ENCODE peak calls at places on chromosomes 3 and 15, in seven cellular contexts. H is CD8-positive, alpha-beta T cell; R is coronary artery; M is neuronal stem cell; D is CD8-positive, alpha-beta memory T cell; V is mammary epithelial cell; P is iPS DF 6.9. W is an unnamed sample.

GRCh38 chr3:137012097-137012501 is 54.3 kb downstream of the IL20RB start:
- DNase-seq in H (no peak), R (peak), M (no peak), D (no peak), V (no peak), P (no peak), W (no peak)

GRCh38 chr3:34011171-34012101 is 213.0 kb downstream of the PDCD6IP start:
- DNase-seq in H (no peak), R (no peak), M (no peak), D (no peak), V (no peak), P (no peak), W (no peak)

GRCh38 chr3:156682963-156683362 is 8.6 kb downstream of the TIPARP start:
- DNase-seq in H (no peak), R (no peak), M (no peak), D (no peak), V (no peak), P (no peak), W (no peak)

GRCh38 chr3:77601853-77602440 is 562.0 kb downstream of the ROBO2 start:
- DNase-seq in H (no peak), R (no peak), M (no peak), D (no peak), V (no peak), P (no peak), W (no peak)

GRCh38 chr3:105158277-105158676 is 208.4 kb upstream of the ALCAM start:
- DNase-seq in H (no peak), R (no peak), M (no peak), D (no peak), V (no peak), P (no peak), W (no peak)

GRCh38 chr3:135567223-135567622 is 398.3 kb upstream of the PPP2R3A start:
- DNase-seq in H (no peak), R (no peak), M (no peak), D (no peak), V (no peak), P (no peak), W (no peak)

GRCh38 chr3:61563614-61564404 is 2.4 kb downstream of the PTPRG start:
- DNase-seq in H (no peak), R (no peak), M (no peak), D (no peak), V (no peak), P (no peak), W (no peak)

GRCh38 chr3:45224824-45225464 is 1.1 kb downstream of the TMEM158 start:
- DNase-seq in H (peak), R (no peak), M (peak), D (no peak), V (peak), P (no peak), W (no peak)

GRCh38 chr3:183809209-183809608 is 16.2 kb downstream of the MAP6D1 start:
- DNase-seq in H (no peak), R (no peak), M (no peak), D (no peak), V (no peak), P (no peak), W (no peak)

GRCh38 chr3:125129512-125129962 is 73.7 kb upstream of the HEG1 start:
- DNase-seq in H (no peak), R (no peak), M (no peak), D (no peak), V (peak), P (no peak), W (no peak)

GRCh38 chr3:114506622-114507300 is 212.9 kb downstream of the TIGIT start:
- DNase-seq in H (no peak), R (no peak), M (no peak), D (no peak), V (no peak), P (no peak), W (no peak)

GRCh38 chr3:67653425-67654098 is 850 bp downstream of the SUCLG2 start:
- DNase-seq in H (no peak), R (no peak), M (no peak), D (no peak), V (no peak), P (no peak), W (no peak)

GRCh38 chr3:186119499-186119898 is 10.6 kb upstream of the ETV5 start:
- DNase-seq in H (no peak), R (no peak), M (no peak), D (no peak), V (no peak), P (no peak), W (no peak)

GRCh38 chr3:184058029-184058428 is 5.2 kb downstream of the HTR3C start:
- DNase-seq in H (no peak), R (no peak), M (no peak), D (no peak), V (peak), P (no peak), W (no peak)

GRCh38 chr3:187958432-187959003 is 195.4 kb upstream of the LPP start:
- DNase-seq in H (peak), R (no peak), M (no peak), D (no peak), V (no peak), P (no peak), W (peak)

GRCh38 chr3:172709776-172710708 is 825 bp downstream of the NCEH1 start:
- DNase-seq in H (no peak), R (peak), M (no peak), D (no peak), V (peak), P (no peak), W (no peak)

GRCh38 chr3:99021466-99021865 is 120.0 kb upstream of the DCBLD2 start:
- DNase-seq in H (no peak), R (no peak), M (no peak), D (no peak), V (no peak), P (no peak), W (no peak)

GRCh38 chr3:43785551-43785950 is 94.8 kb downstream of the ABHD5 start:
- DNase-seq in H (no peak), R (peak), M (no peak), D (no peak), V (no peak), P (no peak), W (no peak)

GRCh38 chr3:135348698-135349097 is 553.6 kb downstream of the EPHB1 start:
- DNase-seq in H (no peak), R (no peak), M (no peak), D (no peak), V (no peak), P (no peak), W (no peak)

GRCh38 chr15:71691700-71692417 is 118.5 kb upstream of the NR2E3 start:
- DNase-seq in H (no peak), R (no peak), M (no peak), D (no peak), V (peak), P (no peak), W (no peak)

GRCh38 chr15:31352911-31353811 is 26.5 kb downstream of the KLF13 start:
- DNase-seq in H (peak), R (peak), M (no peak), D (peak), V (no peak), P (no peak), W (peak)

GRCh38 chr3:197541756-197542539 is 13.8 kb downstream of the BDH1 start:
- DNase-seq in H (no peak), R (no peak), M (peak), D (no peak), V (no peak), P (no peak), W (no peak)

GRCh38 chr3:28250999-28251398 is 9.6 kb downstream of the CMC1 start:
- DNase-seq in H (no peak), R (no peak), M (no peak), D (no peak), V (peak), P (no peak), W (no peak)

GRCh38 chr3:193572426-193572908 is 17.8 kb upstream of the ATP13A4 start:
- DNase-seq in H (peak), R (no peak), M (peak), D (no peak), V (peak), P (peak), W (peak)

GRCh38 chr15:64775551-64776401 is at the start of gene RBPMS2:
- DNase-seq in H (peak), R (no peak), M (no peak), D (no peak), V (no peak), P (no peak), W (no peak)

GRCh38 chr3:172051310-172051956 is 12.1 kb downstream of the FNDC3B start:
- DNase-seq in H (no peak), R (no peak), M (no peak), D (no peak), V (no peak), P (no peak), W (no peak)

GRCh38 chr3:57948782-57949242 is 59.4 kb upstream of the FLNB start:
- DNase-seq in H (no peak), R (no peak), M (no peak), D (no peak), V (peak), P (no peak), W (no peak)

GRCh38 chr3:139561428-139561827 is 21.9 kb upstream of the RBP1 start:
- DNase-seq in H (no peak), R (no peak), M (no peak), D (no peak), V (no peak), P (no peak), W (no peak)

GRCh38 chr3:10459954-10460754 is 45.2 kb downstream of the ATP2B2 start:
- DNase-seq in H (peak), R (no peak), M (peak), D (peak), V (peak), P (peak), W (peak)

GRCh38 chr15:72983812-72984211 is 68.5 kb upstream of the NEO1 start:
- DNase-seq in H (no peak), R (no peak), M (no peak), D (no peak), V (no peak), P (no peak), W (no peak)

GRCh38 chr3:63278171-63278999 is at the start of gene SYNPR:
- DNase-seq in H (no peak), R (no peak), M (no peak), D (no peak), V (no peak), P (peak), W (no peak)

GRCh38 chr3:59578129-59578528 is 528.3 kb upstream of the CFAP20DC start:
- DNase-seq in H (no peak), R (no peak), M (no peak), D (no peak), V (peak), P (no peak), W (no peak)

GRCh38 chr3:124119056-124119721 is 127.3 kb upstream of the ROPN1 start:
- DNase-seq in H (no peak), R (no peak), M (no peak), D (no peak), V (no peak), P (no peak), W (no peak)

GRCh38 chr15:52143862-52144261 is 31.3 kb upstream of the BCL2L10 start:
- DNase-seq in H (no peak), R (no peak), M (no peak), D (no peak), V (peak), P (no peak), W (no peak)

GRCh38 chr3:17122758-17123157 is 238.0 kb downstream of the PLCL2 start:
- DNase-seq in H (no peak), R (no peak), M (no peak), D (no peak), V (no peak), P (no peak), W (no peak)

GRCh38 chr3:14410501-14411165 is 8.2 kb downstream of the SLC6A6 start:
- DNase-seq in H (no peak), R (no peak), M (no peak), D (no peak), V (peak), P (no peak), W (no peak)

GRCh38 chr3:20225769-20226168 is 39.8 kb upstream of the SGO1 start:
- DNase-seq in H (no peak), R (no peak), M (peak), D (no peak), V (peak), P (peak), W (no peak)

GRCh38 chr3:193984378-193984777 is 151.6 kb upstream of the HES1 start:
- DNase-seq in H (no peak), R (no peak), M (no peak), D (no peak), V (no peak), P (no peak), W (no peak)

DNA sequence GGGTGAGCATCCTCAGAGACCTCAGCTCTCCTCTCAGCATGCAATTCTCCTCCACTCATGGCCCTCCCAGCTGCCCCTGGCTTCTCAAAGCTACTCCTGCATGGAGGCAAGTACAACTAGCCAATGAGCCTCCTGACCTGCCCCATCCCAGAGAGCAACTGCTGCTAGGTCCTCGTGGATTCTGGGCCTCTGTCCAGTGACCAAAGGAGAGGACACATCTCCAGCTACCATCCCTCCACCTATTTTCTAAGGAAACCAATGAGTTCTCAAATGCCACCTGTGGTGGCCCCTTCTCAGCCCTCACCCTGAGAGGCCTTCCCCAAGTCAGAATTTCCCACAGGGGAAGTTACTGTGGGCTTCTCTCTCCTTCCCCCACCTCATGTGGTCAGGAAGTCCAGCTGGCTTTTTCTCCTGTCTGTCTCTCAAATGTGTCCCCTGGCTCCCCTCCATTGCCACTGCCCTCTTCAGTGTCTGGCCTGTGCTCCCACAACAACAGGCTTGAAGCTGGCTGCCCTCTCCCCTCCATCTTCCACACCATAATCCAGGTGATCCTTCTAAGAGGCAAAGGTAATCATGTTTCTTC is 43.0 kb downstream of the LIPC start:
- DNase-seq in H (no peak), R (no peak), M (no peak), D (no peak), V (no peak), P (no peak), W (no peak)
- H3K27ac ChIP-seq in H (no peak), R (peak), M (no peak), D (no peak), V (no peak), P (no peak), W (no peak)

DNA sequence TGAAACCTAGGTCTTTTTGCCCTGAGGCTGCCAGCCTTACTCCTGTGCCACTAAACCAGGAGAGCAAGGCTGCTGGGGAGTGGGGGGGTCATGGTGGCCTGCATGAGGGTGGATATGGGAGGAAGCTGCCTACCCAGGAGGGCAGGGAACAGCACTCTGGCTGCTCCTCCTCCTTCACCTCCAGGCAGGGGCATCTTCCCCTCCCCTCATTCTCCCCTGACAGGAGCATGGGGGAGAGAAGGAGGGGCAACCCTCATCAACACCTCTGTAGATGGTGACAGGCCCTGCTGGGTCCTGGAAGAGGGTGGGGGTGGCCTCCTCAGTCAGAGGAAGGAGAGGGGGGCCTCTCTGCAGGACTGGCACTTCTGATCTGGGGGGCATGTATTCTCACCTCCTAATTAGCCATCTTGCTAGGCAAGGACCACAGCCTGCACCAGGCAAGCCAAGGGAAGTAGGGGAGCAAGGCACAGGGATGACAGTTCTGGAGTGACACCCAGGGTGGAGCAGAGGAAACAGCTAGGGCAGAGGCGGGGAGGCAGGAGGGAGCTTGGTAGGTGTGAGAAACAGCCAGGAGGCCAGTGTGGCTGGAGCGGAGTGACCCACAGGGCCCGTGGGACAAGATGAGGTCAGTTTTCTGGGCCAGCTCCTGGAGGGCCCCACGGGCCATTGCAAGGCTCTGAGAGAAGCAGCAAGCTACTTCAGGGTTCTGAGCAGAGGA is 4.9 kb downstream of the CCDC33 start:
- DNase-seq in H (no peak), R (no peak), M (no peak), D (no peak), V (no peak), P (no peak), W (no peak)
- H3K27ac ChIP-seq in H (no peak), R (peak), M (no peak), D (no peak), V (no peak), P (no peak), W (no peak)

GRCh38 chr15:39179980-39180379 is 400.9 kb upstream of the THBS1 start:
- DNase-seq in H (no peak), R (no peak), M (no peak), D (no peak), V (no peak), P (no peak), W (no peak)

GRCh38 chr15:39183177-39183881 is 397.6 kb upstream of the THBS1 start:
- DNase-seq in H (no peak), R (no peak), M (no peak), D (no peak), V (peak), P (no peak), W (no peak)

GRCh38 chr15:39180494-39180930 is 400.4 kb upstream of the THBS1 start:
- DNase-seq in H (no peak), R (no peak), M (no peak), D (no peak), V (no peak), P (no peak), W (no peak)

GRCh38 chr15:39181348-39181747 is 399.5 kb upstream of the THBS1 start:
- DNase-seq in H (no peak), R (no peak), M (no peak), D (no peak), V (no peak), P (no peak), W (no peak)

DNA sequence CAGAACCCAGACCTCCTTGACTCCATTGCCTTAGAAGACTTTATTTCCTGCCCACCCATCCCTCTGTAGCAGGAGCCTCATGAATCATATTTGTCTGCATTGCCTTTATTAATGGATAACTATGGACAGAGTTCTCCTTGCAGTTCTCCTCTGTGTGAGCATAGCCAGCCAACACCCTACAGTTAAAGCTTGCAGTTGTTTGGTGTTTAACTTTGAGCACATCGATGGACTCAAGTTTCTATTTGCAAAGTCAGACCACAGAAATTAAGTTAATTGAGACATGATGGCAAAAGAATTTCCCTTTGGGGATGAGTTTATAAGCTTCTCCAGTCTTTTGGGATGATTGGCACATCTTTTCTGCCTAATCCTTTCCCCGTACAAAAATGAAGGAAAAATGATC is 399.0 kb upstream of the THBS1 start:
- DNase-seq in H (no peak), R (no peak), M (no peak), D (no peak), V (no peak), P (no peak), W (no peak)
- H3K27ac ChIP-seq in H (no peak), R (no peak), M (no peak), D (no peak), V (peak), P (no peak), W (no peak)

GRCh38 chr3:52731590-52731989 is 25.7 kb downstream of the SPCS1 start:
- DNase-seq in H (no peak), R (no peak), M (no peak), D (no peak), V (no peak), P (no peak), W (no peak)
- H3K27ac ChIP-seq in H (no peak), R (no peak), M (no peak), D (no peak), V (no peak), P (no peak), W (no peak)

GRCh38 chr3:49668414-49668797 is 5.7 kb upstream of the APEH start:
- DNase-seq in H (no peak), R (no peak), M (no peak), D (no peak), V (no peak), P (no peak), W (no peak)
- H3K27ac ChIP-seq in H (no peak), R (no peak), M (no peak), D (no peak), V (no peak), P (no peak), W (no peak)

DNA sequence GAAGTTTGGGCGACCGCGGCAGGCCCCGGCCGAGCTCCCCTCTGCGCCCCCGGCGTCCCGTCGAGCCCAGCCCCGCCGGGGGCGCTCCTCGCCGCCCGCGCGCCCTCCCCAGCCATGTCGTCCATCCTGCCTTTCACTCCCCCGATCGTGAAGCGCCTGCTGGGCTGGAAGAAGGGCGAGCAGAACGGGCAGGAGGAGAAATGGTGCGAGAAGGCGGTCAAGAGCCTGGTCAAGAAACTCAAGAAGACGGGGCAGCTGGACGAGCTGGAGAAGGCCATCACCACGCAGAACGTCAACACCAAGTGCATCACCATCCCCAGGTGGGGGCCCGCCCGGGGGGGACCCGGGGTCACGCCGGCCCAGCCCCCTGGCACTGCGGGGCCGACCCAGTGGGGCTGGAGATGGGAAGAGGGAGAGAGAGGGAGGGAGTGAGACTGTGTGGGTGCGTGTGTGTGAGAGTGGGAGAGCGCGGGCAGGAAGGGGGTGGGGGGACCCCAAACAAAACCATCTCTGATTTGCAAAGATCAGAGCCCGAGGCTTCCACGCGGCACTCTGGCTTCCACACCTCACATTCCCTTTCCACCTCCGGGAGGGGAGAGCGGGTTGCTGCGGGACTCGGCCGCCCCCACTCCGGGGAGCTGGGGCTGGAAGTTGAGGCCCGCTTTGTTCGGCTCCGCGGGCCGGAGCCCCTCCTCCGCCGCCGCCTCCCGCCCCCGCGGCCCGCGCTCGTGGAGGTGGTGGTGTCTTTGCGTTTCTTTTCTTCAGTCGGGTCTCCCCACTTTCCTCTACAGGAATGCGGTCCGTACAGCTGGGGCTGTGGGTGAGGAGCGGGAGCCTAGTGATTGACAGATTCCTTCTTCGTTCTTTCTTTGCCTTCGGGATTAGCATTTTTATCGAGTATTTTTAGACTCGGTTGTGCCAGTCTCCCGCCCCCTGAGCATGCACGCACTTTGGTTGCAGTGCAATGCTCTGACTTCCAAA is 929 bp downstream of the SMAD3 start:
- DNase-seq in H (peak), R (no peak), M (peak), D (no peak), V (peak), P (no peak), W (no peak)
- H3K27ac ChIP-seq in H (peak), R (peak), M (peak), D (peak), V (peak), P (no peak), W (peak)